ENCODE peak calls at places on chromosomes 12 and 14, in six cellular contexts. N, S, C, T, G and X are unnamed samples.

GRCh38 chr12:128994869-128995268 is 141.6 kb downstream of the GLT1D1 start:
- DNase-seq in T (no peak), G (no peak), N (no peak), C (no peak), S (no peak), X (no peak)

GRCh38 chr14:96281486-96281885 is 25.5 kb downstream of the BDKRB1 start:
- DNase-seq in S (no peak), T (no peak), G (no peak), N (no peak), C (no peak), X (no peak)

GRCh38 chr12:3630621-3631271 is 122.2 kb downstream of the CRACR2A start:
- DNase-seq in S (no peak), T (no peak), C (no peak), G (no peak), N (no peak), X (no peak)

GRCh38 chr14:61567838-61568571 is 127.3 kb upstream of the HIF1A start:
- DNase-seq in T (no peak), C (no peak), N (no peak), S (no peak), G (no peak), X (no peak)

GRCh38 chr14:103121846-103122577 is 1.2 kb upstream of the TNFAIP2 start:
- DNase-seq in S (peak), N (peak), C (peak), G (no peak), T (peak), X (no peak)

GRCh38 chr14:103188691-103189480 is 65.6 kb downstream of the TNFAIP2 start:
- DNase-seq in C (no peak), S (peak), G (no peak), T (peak), N (peak), X (no peak)

GRCh38 chr12:89326260-89327040 is 25.9 kb downstream of the DUSP6 start:
- DNase-seq in G (no peak), N (peak), T (no peak), S (no peak), C (no peak), X (no peak)

GRCh38 chr14:98219638-98220037 is 1052.4 kb downstream of the BCL11B start:
- DNase-seq in C (no peak), G (no peak), N (no peak), S (no peak), T (no peak), X (no peak)

GRCh38 chr12:14937689-14938088 is 648 bp downstream of the ERP27 start:
- DNase-seq in S (no peak), C (no peak), T (no peak), G (no peak), N (no peak), X (no peak)

GRCh38 chr12:62957233-62957953 is 22.4 kb upstream of the PPM1H start:
- DNase-seq in N (peak), T (no peak), G (no peak), C (no peak), S (no peak), X (no peak)

GRCh38 chr14:90419200-90419599 is 22.4 kb downstream of the CALM1 start:
- DNase-seq in G (peak), S (peak), C (peak), T (peak), N (peak), X (peak)

GRCh38 chr12:115756271-115756670 is 521.2 kb downstream of the MED13L start:
- DNase-seq in G (no peak), N (no peak), S (no peak), T (no peak), C (no peak), X (no peak)

GRCh38 chr14:52801014-52801708 is 9.8 kb upstream of the GNPNAT1 start:
- DNase-seq in C (peak), S (no peak), G (peak), N (peak), T (peak), X (no peak)

GRCh38 chr14:104230119-104230885 is 91.9 kb downstream of the KIF26A start:
- DNase-seq in C (no peak), S (no peak), G (no peak), T (no peak), N (no peak), X (no peak)

GRCh38 chr12:89101440-89101839 is 250.9 kb downstream of the DUSP6 start:
- DNase-seq in C (no peak), G (no peak), S (no peak), T (no peak), N (no peak), X (no peak)

GRCh38 chr14:60349663-60350365 is 100.8 kb downstream of the PPM1A start:
- DNase-seq in C (peak), G (no peak), S (peak), T (no peak), N (peak), X (no peak)

GRCh38 chr14:75306917-75307699 is 28.5 kb downstream of the FOS start:
- DNase-seq in G (no peak), T (no peak), C (no peak), N (no peak), S (peak), X (no peak)

GRCh38 chr14:75307700-75308379 is 29.2 kb downstream of the FOS start:
- DNase-seq in G (no peak), T (peak), N (peak), S (peak), C (peak), X (no peak)

GRCh38 chr14:75315143-75315542 is 36.5 kb downstream of the FOS start:
- DNase-seq in N (peak), C (peak), S (peak), T (no peak), G (no peak), X (no peak)

GRCh38 chr14:75310295-75311059 is 31.8 kb downstream of the FOS start:
- DNase-seq in S (peak), N (peak), C (peak), G (peak), T (peak), X (no peak)
- H3K4me3 ChIP-seq in S (no peak), N (no peak), C (no peak), G (peak), T (peak), X (no peak)

GRCh38 chr12:121893901-121894540 is 5.4 kb downstream of the PSMD9 start:
- DNase-seq in G (no peak), C (peak), T (no peak), N (peak), S (peak), X (peak)
- TF ChIP-seq CTCF in G (no peak), C (no peak), T (no peak), N (no peak), S (no peak), X (no peak)

GRCh38 chr12:131230340-131231099 is 276.8 kb downstream of the ADGRD1 start:
- DNase-seq in C (no peak), S (no peak), G (no peak), N (no peak), T (no peak), X (no peak)
- H3K4me3 ChIP-seq in C (no peak), S (no peak), G (no peak), N (no peak), T (no peak), X (no peak)

DNA sequence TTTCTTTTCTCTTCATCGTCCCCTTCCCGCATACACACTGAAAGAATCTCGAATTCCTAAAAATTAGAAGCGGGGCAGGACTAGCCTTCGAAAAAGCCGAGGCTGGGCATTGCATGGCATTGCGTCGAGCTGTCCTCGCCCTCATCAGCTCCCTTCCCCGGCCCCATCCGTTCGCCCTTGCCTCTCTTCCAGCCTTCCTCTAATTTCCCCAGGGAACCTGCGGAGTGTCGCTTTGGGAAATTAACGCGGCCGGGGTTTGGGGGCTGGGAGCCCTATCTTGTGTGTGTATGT is 1.1 kb downstream of the PTMS start:
- DNase-seq in C (no peak), N (peak), S (no peak), G (no peak), T (no peak), X (no peak)
- TF ChIP-seq CTCF in C (no peak), N (no peak), S (no peak), G (no peak), T (no peak), X (no peak)

GRCh38 chr12:107486140-107486892 is 199.3 kb upstream of the PWP1 start:
- DNase-seq in G (no peak), T (no peak), N (no peak), S (no peak), C (no peak), X (no peak)

GRCh38 chr12:107488666-107489065 is 196.9 kb upstream of the PWP1 start:
- DNase-seq in G (no peak), S (no peak), C (peak), T (no peak), N (no peak), X (no peak)

GRCh38 chr12:107484941-107485340 is 200.7 kb upstream of the PWP1 start:
- DNase-seq in G (no peak), T (no peak), N (no peak), S (no peak), C (no peak), X (no peak)

GRCh38 chr12:107485731-107486130 is 199.9 kb upstream of the PWP1 start:
- DNase-seq in N (no peak), S (no peak), C (peak), G (no peak), T (no peak), X (no peak)

GRCh38 chr12:107487011-107487680 is 198.5 kb upstream of the PWP1 start:
- DNase-seq in C (no peak), S (no peak), T (no peak), G (no peak), N (no peak), X (no peak)
- H3K4me3 ChIP-seq in C (no peak), S (no peak), T (no peak), G (no peak), N (no peak), X (no peak)

GRCh38 chr12:49806321-49806813 is 21.8 kb downstream of the NCKAP5L start:
- DNase-seq in G (no peak), T (no peak), C (no peak), N (no peak), S (no peak), X (no peak)
- TF ChIP-seq CTCF in G (no peak), T (no peak), C (no peak), N (no peak), S (no peak), X (no peak)